ENCODE peak calls at places on chromosomes 4 and X, in ten cellular contexts. F is stimulated activated CD4-positive, alpha-beta T cell treated with anti-CD3 and anti-CD28 coated beads, Interleukin-15, amount 100 ng/mL, for 1 hour; E is NCI-H82; A is ureter; Z is sigmoid colon; V is HCEC 1CT; S is left ventricle myocardium inferior; G is Calu3; U is neural crest cell; O is stimulated activated CD8-positive, alpha-beta memory T cell treated with anti-CD3 and anti-CD28 coated beads, Interleukin-4, amount 100 ng/mL, for 24 hours. L is an unnamed sample.

GRCh38 chrX:108091878-108092291 is 307 bp downstream of the ATG4A start:
- DNase-seq in F (no peak), E (no peak), A (no peak), Z (no peak), V (no peak), S (no peak), G (peak; percentile 40), U (no peak), O (no peak), L (no peak)

GRCh38 chr4:176409627-176410026 is 89.9 kb downstream of the SPCS3 start:
- DNase-seq in F (no peak), E (no peak), A (no peak), Z (no peak), V (no peak), S (no peak), G (no peak), U (no peak), O (no peak), L (no peak)

GRCh38 chrX:10327651-10328050 is 170.9 kb downstream of the CLCN4 start:
- DNase-seq in F (no peak), E (no peak), A (no peak), Z (no peak), V (no peak), S (no peak), G (peak; percentile 34), U (no peak), O (no peak), L (peak; percentile 4)

GRCh38 chr4:84502333-84502954 is 3.4 kb upstream of the NKX6-1 start:
- DNase-seq in F (no peak), E (no peak), A (no peak), Z (no peak), V (no peak), S (no peak), G (no peak), U (no peak), O (no peak), L (no peak)

GRCh38 chr4:122224348-122224747 is 72.2 kb downstream of the BLTP1 start:
- DNase-seq in F (no peak), E (peak; percentile 54), A (no peak), Z (no peak), V (no peak), S (no peak), G (no peak), U (peak; percentile 11), O (no peak), L (peak; percentile 5)

GRCh38 chr4:38989487-38989886 is 42.7 kb downstream of the TMEM156 start:
- DNase-seq in F (no peak), E (no peak), A (no peak), Z (no peak), V (no peak), S (no peak), G (no peak), U (no peak), O (no peak), L (no peak)

GRCh38 chr4:175705407-175705806 is 106.7 kb downstream of the GPM6A start:
- DNase-seq in F (no peak), E (no peak), A (peak; percentile 44), Z (peak; percentile 84), V (no peak), S (no peak), G (no peak), U (peak; percentile 39), O (no peak), L (peak; percentile 50)

GRCh38 chr4:172232966-172233365 is 419.8 kb downstream of the GALNTL6 start:
- DNase-seq in F (no peak), E (no peak), A (no peak), Z (no peak), V (no peak), S (no peak), G (no peak), U (no peak), O (no peak), L (peak; percentile 6)

GRCh38 chrX:130120746-130121504 is 10.6 kb upstream of the ELF4 start:
- DNase-seq in F (peak; percentile 55), E (peak; percentile 69), A (peak; percentile 74), Z (peak; percentile 89), V (peak; percentile 69), S (peak; percentile 69), G (peak; percentile 65), U (peak; percentile 67), O (peak; percentile 43), L (peak; percentile 51)

GRCh38 chr4:139509727-139510410 is 46.1 kb downstream of the SETD7 start:
- DNase-seq in F (no peak), E (peak; percentile 42), A (no peak), Z (no peak), V (no peak), S (no peak), G (peak; percentile 3), U (no peak), O (no peak), L (no peak)

GRCh38 chrX:68784816-68785215 is 44.0 kb upstream of the EFNB1 start:
- DNase-seq in F (no peak), E (no peak), A (no peak), Z (no peak), V (no peak), S (no peak), G (no peak), U (no peak), O (no peak), L (no peak)

GRCh38 chrX:152926279-152926678 is 28.4 kb downstream of the ZNF185 start:
- DNase-seq in F (peak; percentile 6), E (peak; percentile 80), A (peak; percentile 69), Z (no peak), V (peak; percentile 52), S (no peak), G (peak; percentile 79), U (peak; percentile 41), O (peak; percentile 21), L (peak; percentile 38)

L was measured in neuronal stem cell.